ENCODE peak calls at places on chromosomes 6 and 20, in four cellular contexts. P is stomach, V is body of pancreas, R is thoracic aorta. I is an unnamed sample.
A peak's percentile ranks its signal among the peaks of the same experiment; 100 is the strongest.

GRCh38 chr20:60011512-60012507 is 53.6 kb downstream of the CDH26 start:
- DNase-seq in V (no peak), R (no peak), P (no peak), I (no peak)

GRCh38 chr6:106591111-106591825 is 38.0 kb downstream of the RTN4IP1 start:
- DNase-seq in R (no peak), V (no peak), P (no peak), I (no peak)

GRCh38 chr6:5179917-5180316 is 80.8 kb downstream of the LYRM4 start:
- DNase-seq in R (no peak), V (no peak), P (no peak), I (no peak)

GRCh38 chr6:14910692-14911547 is 334.9 kb upstream of the JARID2 start:
- DNase-seq in V (peak; percentile 17), P (peak; percentile 38), R (no peak), I (no peak)

GRCh38 chr6:122778961-122779671 is 400 bp upstream of the FABP7 start:
- DNase-seq in V (no peak), P (no peak), R (no peak), I (no peak)

GRCh38 chr6:81396916-81397315 is 355.6 kb downstream of the TENT5A start:
- DNase-seq in V (no peak), P (no peak), R (no peak), I (no peak)

GRCh38 chr6:23754197-23754596 is 371.8 kb upstream of the NRSN1 start:
- DNase-seq in R (no peak), V (no peak), P (no peak), I (no peak)

GRCh38 chr6:68343901-68344300 is 291.2 kb upstream of the ADGRB3 start:
- DNase-seq in P (no peak), R (no peak), V (peak; percentile 44), I (no peak)

GRCh38 chr20:53957421-53958172 is 112.8 kb downstream of the BCAS1 start:
- DNase-seq in R (no peak), P (no peak), V (no peak), I (no peak)

GRCh38 chr6:161008245-161008644 is 16.7 kb downstream of the MAP3K4 start:
- DNase-seq in R (no peak), V (no peak), P (no peak), I (no peak)

GRCh38 chr6:112877134-112878100 is 530.3 kb downstream of the RFPL4B start:
- DNase-seq in R (no peak), P (no peak), V (no peak), I (no peak)

GRCh38 chr6:68637782-68638181 is 2.7 kb downstream of the ADGRB3 start:
- DNase-seq in P (no peak), V (no peak), R (no peak), I (no peak)

GRCh38 chr20:1291191-1291741 is 25.2 kb downstream of the SNPH start:
- DNase-seq in V (no peak), R (no peak), P (no peak), I (no peak)

GRCh38 chr20:14751191-14751590 is 413.8 kb upstream of the FLRT3 start:
- DNase-seq in V (no peak), P (no peak), R (no peak), I (no peak)

GRCh38 chr20:3340443-3340842 is 67.0 kb downstream of the DNAAF9 start:
- DNase-seq in P (peak; percentile 84), R (no peak), V (peak; percentile 93), I (peak; percentile 24)

GRCh38 chr20:58818585-58819285 is 32.0 kb downstream of the GNAS-AS1 start:
- DNase-seq in R (no peak), V (no peak), P (no peak), I (no peak)

GRCh38 chr6:33735201-33735600 is 11.5 kb downstream of the IP6K3 start:
- DNase-seq in V (no peak), R (no peak), P (no peak), I (no peak)

GRCh38 chr6:124741341-124741740 is 220.9 kb upstream of the RNF217 start:
- DNase-seq in P (no peak), R (no peak), V (no peak), I (no peak)

GRCh38 chr6:146582857-146583256 is 15.9 kb upstream of the ADGB start:
- DNase-seq in R (no peak), V (peak; percentile 34), P (peak; percentile 43), I (peak; percentile 25)

GRCh38 chr6:170371588-170371987 is 65.0 kb downstream of the FAM120B start:
- DNase-seq in R (no peak), V (no peak), P (no peak), I (no peak)

GRCh38 chr6:71463061-71463460 is 174.4 kb downstream of the OGFRL1 start:
- DNase-seq in P (no peak), V (no peak), R (no peak), I (no peak)

DNA sequence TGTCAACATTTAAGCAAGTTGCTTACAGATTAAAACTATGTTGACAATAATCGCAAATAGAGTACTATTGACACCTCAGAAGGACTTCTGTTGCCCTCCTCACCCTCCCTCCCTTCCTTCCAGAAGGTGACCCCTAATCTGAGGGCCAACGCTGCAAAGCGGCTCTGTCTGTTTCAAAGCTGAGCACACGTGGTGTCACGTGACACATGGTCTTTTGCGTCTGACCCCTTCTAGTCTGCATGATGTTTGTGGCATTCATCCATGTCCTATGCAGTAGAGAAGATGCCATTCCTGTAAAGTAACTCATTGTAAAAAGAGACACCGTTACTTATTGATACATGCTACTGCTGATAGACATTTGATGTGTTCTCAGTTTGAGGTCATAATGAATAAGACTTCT is 182.3 kb downstream of the THBS2 start:
- DNase-seq in P (no peak), R (no peak), V (no peak), I (no peak)
- H3K4me1 ChIP-seq in P (peaks cover 11% of the 10 kb centered on the region), R (peaks cover 64% of the 10 kb centered on the region), V (no peaks in the 10 kb centered on the region), I (no peaks in the 10 kb centered on the region)

GRCh38 chr6:149924206-149924932 is 1.4 kb upstream of the RAET1G start:
- DNase-seq in R (no peak), V (no peak), P (no peak), I (no peak)
- H3K4me1 ChIP-seq in R (peaks cover 14% of the 10 kb centered on the region), V (peaks cover 27% of the 10 kb centered on the region), P (peaks cover 27% of the 10 kb centered on the region), I (no peaks in the 10 kb centered on the region)

GRCh38 chr20:34079818-34080217 is 32.2 kb downstream of the EIF2S2 start:
- DNase-seq in V (no peak), R (no peak), P (no peak), I (no peak)

GRCh38 chr20:34082232-34082887 is 29.7 kb downstream of the EIF2S2 start:
- DNase-seq in P (no peak), R (no peak), V (no peak), I (no peak)

GRCh38 chr20:34075647-34076046 is 36.4 kb downstream of the EIF2S2 start:
- DNase-seq in R (no peak), P (no peak), V (no peak), I (no peak)

GRCh38 chr20:34076952-34077351 is 35.1 kb downstream of the EIF2S2 start:
- DNase-seq in R (no peak), P (no peak), V (no peak), I (no peak)

DNA sequence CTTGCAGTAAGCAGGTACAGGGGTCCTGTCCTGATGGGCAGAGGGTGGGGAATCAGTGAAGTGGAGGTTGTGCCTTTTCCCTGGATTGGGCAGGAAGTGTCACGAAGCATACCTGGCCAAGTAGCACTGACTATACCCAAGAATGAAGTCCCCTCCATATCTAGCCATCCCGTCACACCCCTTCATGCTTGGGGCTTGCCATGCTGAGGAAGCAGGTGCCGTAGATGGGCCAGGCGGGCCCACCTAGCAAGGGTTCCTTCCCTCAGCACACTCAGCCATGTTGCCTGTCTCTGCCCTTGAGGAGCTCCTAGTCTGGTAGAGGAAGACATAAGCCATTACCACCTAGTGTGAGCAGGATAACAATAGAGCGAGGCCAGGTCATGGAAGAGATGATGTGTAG is 33.5 kb downstream of the EIF2S2 start:
- DNase-seq in V (no peak), R (no peak), P (no peak), I (no peak)
- H3K4me1 ChIP-seq in V (peaks cover 12% of the 10 kb centered on the region), R (peaks cover 15% of the 10 kb centered on the region), P (peaks cover 15% of the 10 kb centered on the region), I (no peaks in the 10 kb centered on the region)

GRCh38 chr20:42887281-42887680 is 302.4 kb downstream of the PTPRT start:
- DNase-seq in V (no peak), P (no peak), R (no peak), I (no peak)
- H3K4me1 ChIP-seq in V (peaks cover 9% of the 10 kb centered on the region), P (no peaks in the 10 kb centered on the region), R (no peaks in the 10 kb centered on the region), I (no peaks in the 10 kb centered on the region)

GRCh38 chr20:23145281-23145700 is 59.2 kb upstream of the CD93 start:
- DNase-seq in P (no peak), R (peak; percentile 45), V (no peak), I (no peak)

GRCh38 chr20:23143098-23143497 is 57.0 kb upstream of the CD93 start:
- DNase-seq in R (peak; percentile 53), V (peak; percentile 36), P (peak; percentile 54), I (no peak)

GRCh38 chr20:23144856-23145255 is 58.7 kb upstream of the CD93 start:
- DNase-seq in R (no peak), P (no peak), V (no peak), I (no peak)

GRCh38 chr20:23142162-23143050 is 56.3 kb upstream of the CD93 start:
- DNase-seq in R (no peak), P (no peak), V (no peak), I (no peak)

DNA sequence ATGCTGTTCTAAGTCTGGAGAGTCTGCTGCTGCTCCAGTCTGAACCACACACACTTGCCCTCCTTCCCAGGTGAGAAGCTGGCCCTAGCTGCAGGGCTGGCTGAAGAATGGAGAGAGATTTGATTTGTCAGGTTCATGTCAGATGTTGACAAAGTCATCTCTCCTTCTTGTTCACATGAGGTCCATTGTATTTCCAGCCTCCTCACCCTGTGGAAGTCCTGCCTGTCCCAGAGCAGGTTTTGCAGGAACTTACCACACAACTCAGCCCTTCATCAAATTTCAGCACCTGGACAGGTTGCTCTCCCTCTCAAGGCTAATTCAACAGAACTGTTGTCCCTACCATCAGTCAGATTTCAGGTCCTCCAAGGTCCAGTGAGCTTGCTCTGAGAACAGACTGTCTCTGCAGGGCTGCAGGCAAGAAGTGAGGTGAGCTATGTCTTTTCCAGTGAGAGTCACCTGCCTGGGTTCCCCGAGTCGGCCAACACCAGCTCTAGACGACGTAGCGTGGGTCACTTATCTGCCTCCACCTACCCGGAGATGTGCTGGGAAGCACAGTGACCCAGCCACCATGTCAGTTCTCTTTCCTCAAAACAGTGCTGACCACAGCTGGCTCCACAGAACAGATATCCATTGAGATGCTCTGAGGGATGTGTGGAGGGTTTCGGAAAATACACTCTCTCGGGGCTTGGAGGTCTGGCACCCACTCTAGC is 58.0 kb upstream of the CD93 start:
- DNase-seq in V (no peak), P (no peak), R (no peak), I (no peak)
- H3K4me1 ChIP-seq in V (no peaks in the 10 kb centered on the region), P (peaks cover 15% of the 10 kb centered on the region), R (peaks cover 72% of the 10 kb centered on the region), I (no peaks in the 10 kb centered on the region)